ENCODE peak calls at places on chromosomes 7 and 10, in ten cellular contexts. M is esophagus squamous epithelium; R is effector memory CD4-positive, alpha-beta T cell; G is aorta; S is ascending aorta; L is ovary; P is sigmoid colon; V is neuronal stem cell; Q is PC-9; U is CD8-positive, alpha-beta T cell. X is an unnamed sample.
A peak's percentile ranks its signal among the peaks of the same experiment; 100 is the strongest.

GRCh38 chr10:129771024-129771423 is 193.1 kb downstream of the EBF3 start:
- DNase-seq in Q (no peak), M (no peak), R (no peak), U (no peak), G (no peak), S (peak; percentile 44), V (no peak), L (no peak), P (no peak), X (no peak)

GRCh38 chr7:130853503-130854279 is 119.7 kb upstream of the KLF14 start:
- DNase-seq in P (no peak), L (no peak), V (no peak), R (no peak), G (no peak), S (no peak), M (no peak), Q (peak; percentile 97), U (no peak), X (no peak)

GRCh38 chr7:21616796-21617436 is 74.1 kb downstream of the DNAH11 start:
- DNase-seq in U (no peak), R (no peak), V (no peak), G (no peak), S (no peak), P (no peak), M (no peak), L (no peak), Q (peak; percentile 100), X (no peak)

GRCh38 chr10:29501692-29502091 is 133.1 kb downstream of the SVIL start:
- DNase-seq in Q (peak; percentile 68), S (peak; percentile 64), P (no peak), V (no peak), M (no peak), U (no peak), L (no peak), G (no peak), R (no peak), X (no peak)

GRCh38 chr7:33853361-33854062 is 51.8 kb upstream of the BMPER start:
- DNase-seq in S (no peak), M (no peak), P (no peak), Q (no peak), U (no peak), R (no peak), G (no peak), V (no peak), L (no peak), X (no peak)

GRCh38 chr10:22210267-22210666 is 7.5 kb downstream of the EBLN1 start:
- DNase-seq in Q (no peak), S (no peak), V (no peak), P (no peak), L (no peak), M (no peak), G (no peak), R (no peak), U (no peak), X (no peak)

GRCh38 chr7:77538908-77539212 is 1.8 kb downstream of the PTPN12 start:
- DNase-seq in P (no peak), V (no peak), S (no peak), R (no peak), L (no peak), M (no peak), G (no peak), Q (no peak), U (no peak), X (no peak)

GRCh38 chr10:8416192-8416701 is 361.8 kb downstream of the GATA3 start:
- DNase-seq in R (peak; percentile 40), G (no peak), P (no peak), M (no peak), V (no peak), Q (no peak), U (peak; percentile 18), L (no peak), S (no peak), X (no peak)

GRCh38 chr10:1153805-1154351 is 97.7 kb downstream of the WDR37 start:
- DNase-seq in P (peak; percentile 38), G (no peak), U (no peak), V (no peak), L (no peak), R (no peak), M (no peak), S (no peak), Q (no peak), X (no peak)

GRCh38 chr10:33258951-33259350 is 75.5 kb downstream of the NRP1 start:
- DNase-seq in S (no peak), P (no peak), Q (no peak), U (no peak), M (no peak), R (no peak), V (peak; percentile 26), G (no peak), L (no peak), X (no peak)

GRCh38 chr10:69316313-69317059 is 38.2 kb downstream of the HK1 start:
- DNase-seq in R (no peak), S (no peak), M (no peak), G (no peak), L (peak; percentile 32), U (no peak), Q (peak; percentile 74), V (no peak), P (no peak), X (no peak)

GRCh38 chr7:140232959-140233649 is 56.3 kb upstream of the KDM7A start:
- DNase-seq in G (no peak), L (no peak), M (no peak), Q (no peak), U (no peak), R (no peak), V (no peak), S (no peak), P (no peak), X (no peak)

GRCh38 chr10:132591166-132591971 is 53.8 kb downstream of the INPP5A start:
- DNase-seq in G (peak; percentile 84), R (no peak), L (no peak), M (no peak), P (peak; percentile 75), V (no peak), U (no peak), S (peak; percentile 93), Q (peak; percentile 82), X (peak; percentile 34)

DNA sequence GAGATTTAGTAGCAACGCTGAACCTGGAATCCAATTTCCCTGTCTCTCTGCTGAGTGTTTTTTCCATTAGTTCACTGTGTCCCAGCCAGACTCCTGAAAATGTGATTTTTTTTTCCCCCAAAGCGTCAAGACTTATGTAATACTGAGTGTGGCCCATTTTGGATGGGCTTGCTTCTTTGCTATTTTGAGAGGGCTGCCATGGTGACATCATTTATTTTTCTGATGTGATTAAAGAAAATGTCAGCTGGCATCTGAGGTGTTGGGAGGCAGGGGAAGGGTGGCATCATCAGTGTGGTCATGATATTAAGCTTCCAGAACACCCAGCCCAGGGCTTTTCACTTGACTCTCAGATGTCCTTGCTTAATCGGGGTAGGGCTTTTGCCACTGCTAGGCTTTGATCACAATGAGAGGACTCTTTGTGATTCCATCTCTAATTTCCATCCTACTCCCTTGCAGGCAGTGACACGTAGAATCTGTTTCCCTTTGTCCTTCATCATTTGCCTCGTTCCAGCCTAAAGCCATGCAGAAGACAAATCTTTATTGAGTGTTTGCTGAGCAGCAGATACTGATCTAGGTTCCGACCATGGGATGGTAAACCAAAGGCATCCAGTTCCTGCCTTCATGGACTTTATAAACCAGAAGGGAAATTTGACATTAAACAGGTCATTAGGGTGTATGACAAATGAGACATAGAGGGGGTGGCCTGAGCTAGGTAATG is 7.4 kb downstream of the ZNF365 start:
- DNase-seq in G (no peak), P (no peak), M (no peak), U (no peak), Q (no peak), S (no peak), R (no peak), L (no peak), V (no peak), X (no peak)
- H3K27ac ChIP-seq in G (no peak overlapping the region), P (no peak overlapping the region), M (no peak overlapping the region), U (no peak overlapping the region), Q (no peak overlapping the region), S (peak overlapping the region; percentile 53), R (no peak overlapping the region), L (no peak overlapping the region), V (no peak overlapping the region), X (no peak overlapping the region)

GRCh38 chr7:100806276-100806675 is 21.0 kb downstream of the EPHB4 start:
- DNase-seq in P (no peak), U (no peak), M (no peak), S (no peak), Q (no peak), G (no peak), R (no peak), L (no peak), V (no peak), X (no peak)
- H3K27ac ChIP-seq in P (peak overlapping the region; percentile 84), U (no peak overlapping the region), M (no peak overlapping the region), S (no peak overlapping the region), Q (no peak overlapping the region), G (no peak overlapping the region), R (no peak overlapping the region), L (no peak overlapping the region), V (no peak overlapping the region), X (no peak overlapping the region)

GRCh38 chr10:110414563-110415309 is 83.0 kb upstream of the DUSP5 start:
- DNase-seq in M (peak; percentile 66), P (no peak), S (peak; percentile 75), V (no peak), U (peak; percentile 66), R (peak; percentile 89), G (no peak), Q (peak; percentile 99), L (no peak), X (no peak)

GRCh38 chr10:110413049-110413783 is 84.5 kb upstream of the DUSP5 start:
- DNase-seq in P (no peak), S (no peak), Q (no peak), U (no peak), R (no peak), M (no peak), G (no peak), L (no peak), V (no peak), X (no peak)

GRCh38 chr10:110416776-110417732 is 80.7 kb upstream of the DUSP5 start:
- DNase-seq in P (no peak), R (no peak), V (no peak), G (no peak), M (no peak), L (no peak), S (no peak), Q (peak; percentile 53), U (no peak), X (no peak)

GRCh38 chr10:110413903-110414562 is 83.7 kb upstream of the DUSP5 start:
- DNase-seq in U (no peak), S (no peak), L (no peak), G (no peak), M (no peak), V (no peak), R (no peak), P (no peak), Q (no peak), X (no peak)

GRCh38 chr10:110415809-110416208 is 81.9 kb upstream of the DUSP5 start:
- DNase-seq in Q (no peak), V (no peak), P (no peak), S (no peak), G (no peak), R (no peak), U (no peak), M (no peak), L (no peak), X (no peak)
- H3K27ac ChIP-seq in Q (peak overlapping the region; percentile 100), V (no peak overlapping the region), P (no peak overlapping the region), S (no peak overlapping the region), G (no peak overlapping the region), R (no peak overlapping the region), U (no peak overlapping the region), M (no peak overlapping the region), L (no peak overlapping the region), X (no peak overlapping the region)

DNA sequence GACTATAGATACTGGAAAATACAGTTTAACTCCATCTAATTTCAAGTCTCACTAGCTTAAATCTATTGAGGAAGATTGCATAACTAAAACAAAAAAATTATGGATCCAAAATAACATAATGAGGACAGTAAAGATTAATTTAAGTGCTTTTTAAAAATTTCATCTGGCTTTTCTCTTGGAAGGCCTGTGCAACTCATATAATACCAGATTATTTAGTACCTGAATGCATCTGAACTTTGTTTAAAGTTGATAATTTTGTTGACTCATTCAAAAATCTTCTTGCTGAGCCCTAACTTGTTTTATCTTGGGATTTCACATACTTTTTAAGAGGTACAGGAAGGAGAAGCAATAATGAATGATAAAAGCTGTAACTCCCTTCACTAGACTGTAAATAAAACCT is 146.5 kb downstream of the CSTF2T start:
- DNase-seq in U (no peak), V (no peak), M (no peak), P (no peak), L (no peak), G (no peak), S (no peak), R (no peak), Q (no peak), X (no peak)
- H3K27ac ChIP-seq in U (no peak overlapping the region), V (no peak overlapping the region), M (no peak overlapping the region), P (no peak overlapping the region), L (no peak overlapping the region), G (no peak overlapping the region), S (no peak overlapping the region), R (no peak overlapping the region), Q (no peak overlapping the region), X (no peak overlapping the region)